ENCODE peak calls at places on chromosome 3, in eight cellular contexts. One of them, this sample, is unnamed.
A peak's percentile ranks its signal among the peaks of the same experiment; 100 is the strongest.

GRCh38 chr3:53046171-53047170 is 598 bp upstream of the SFMBT1 start:
- DNase-seq in GM23248: peak; percentile 58
- DNase-seq in NCI-H69: peak; percentile 49
- DNase-seq in activated naive CD4-positive, alpha-beta T cell treated with anti-CD3 and anti-CD28 coated beads, Interleukin-2, amount 50 U/mL, for 72 hours: peak; percentile 62
- DNase-seq in HTR-8/SVneo: peak; percentile 64
- DNase-seq in kidney epithelial cell: no peak
- DNase-seq in GM12864: no peak
- DNase-seq in endothelial cell of umbilical vein: peak; percentile 31
- DNase-seq in this sample: peak; percentile 89

GRCh38 chr3:9422712-9423424 is 25.5 kb downstream of the SETD5 start:
- DNase-seq in GM23248: peak; percentile 94
- DNase-seq in NCI-H69: peak; percentile 91
- DNase-seq in activated naive CD4-positive, alpha-beta T cell treated with anti-CD3 and anti-CD28 coated beads, Interleukin-2, amount 50 U/mL, for 72 hours: no peak
- DNase-seq in HTR-8/SVneo: peak; percentile 81
- DNase-seq in kidney epithelial cell: peak; percentile 91
- DNase-seq in GM12864: no peak
- DNase-seq in endothelial cell of umbilical vein: peak; percentile 99
- DNase-seq in this sample: peak; percentile 70

GRCh38 chr3:122091602-122092006 is 36.4 kb downstream of the CD86 start:
- DNase-seq in GM23248: no peak
- DNase-seq in NCI-H69: no peak
- DNase-seq in activated naive CD4-positive, alpha-beta T cell treated with anti-CD3 and anti-CD28 coated beads, Interleukin-2, amount 50 U/mL, for 72 hours: no peak
- DNase-seq in HTR-8/SVneo: no peak
- DNase-seq in kidney epithelial cell: no peak
- DNase-seq in GM12864: no peak
- DNase-seq in endothelial cell of umbilical vein: no peak
- DNase-seq in this sample: no peak

GRCh38 chr3:38450853-38451252 is 2.8 kb upstream of the ACVR2B start:
- DNase-seq in GM23248: no peak
- DNase-seq in NCI-H69: no peak
- DNase-seq in activated naive CD4-positive, alpha-beta T cell treated with anti-CD3 and anti-CD28 coated beads, Interleukin-2, amount 50 U/mL, for 72 hours: no peak
- DNase-seq in HTR-8/SVneo: no peak
- DNase-seq in kidney epithelial cell: no peak
- DNase-seq in GM12864: no peak
- DNase-seq in endothelial cell of umbilical vein: no peak
- DNase-seq in this sample: no peak

GRCh38 chr3:8555705-8556314 is 54.2 kb downstream of the LMCD1 start:
- DNase-seq in GM23248: no peak
- DNase-seq in NCI-H69: peak; percentile 54
- DNase-seq in activated naive CD4-positive, alpha-beta T cell treated with anti-CD3 and anti-CD28 coated beads, Interleukin-2, amount 50 U/mL, for 72 hours: no peak
- DNase-seq in HTR-8/SVneo: no peak
- DNase-seq in kidney epithelial cell: no peak
- DNase-seq in GM12864: no peak
- DNase-seq in endothelial cell of umbilical vein: no peak
- DNase-seq in this sample: no peak

GRCh38 chr3:63625161-63625560 is 27.3 kb upstream of the SNTN start:
- DNase-seq in GM23248: peak; percentile 93
- DNase-seq in NCI-H69: peak; percentile 75
- DNase-seq in activated naive CD4-positive, alpha-beta T cell treated with anti-CD3 and anti-CD28 coated beads, Interleukin-2, amount 50 U/mL, for 72 hours: no peak
- DNase-seq in HTR-8/SVneo: no peak
- DNase-seq in kidney epithelial cell: peak; percentile 12
- DNase-seq in GM12864: no peak
- DNase-seq in endothelial cell of umbilical vein: peak; percentile 20
- DNase-seq in this sample: no peak

GRCh38 chr3:127488740-127489139 is 101.8 kb downstream of the TPRA1 start:
- DNase-seq in GM23248: no peak
- DNase-seq in NCI-H69: no peak
- DNase-seq in activated naive CD4-positive, alpha-beta T cell treated with anti-CD3 and anti-CD28 coated beads, Interleukin-2, amount 50 U/mL, for 72 hours: no peak
- DNase-seq in HTR-8/SVneo: no peak
- DNase-seq in kidney epithelial cell: no peak
- DNase-seq in GM12864: no peak
- DNase-seq in endothelial cell of umbilical vein: no peak
- DNase-seq in this sample: no peak

GRCh38 chr3:151816091-151816604 is 2.2 kb downstream of the AADAC start:
- DNase-seq in GM23248: peak; percentile 85
- DNase-seq in NCI-H69: peak; percentile 52
- DNase-seq in activated naive CD4-positive, alpha-beta T cell treated with anti-CD3 and anti-CD28 coated beads, Interleukin-2, amount 50 U/mL, for 72 hours: no peak
- DNase-seq in HTR-8/SVneo: peak; percentile 56
- DNase-seq in kidney epithelial cell: peak; percentile 78
- DNase-seq in GM12864: no peak
- DNase-seq in endothelial cell of umbilical vein: peak; percentile 12
- DNase-seq in this sample: no peak

GRCh38 chr3:64190517-64191515 is 34.5 kb downstream of the PRICKLE2 start:
- DNase-seq in GM23248: peak; percentile 97
- DNase-seq in NCI-H69: no peak
- DNase-seq in activated naive CD4-positive, alpha-beta T cell treated with anti-CD3 and anti-CD28 coated beads, Interleukin-2, amount 50 U/mL, for 72 hours: no peak
- DNase-seq in HTR-8/SVneo: no peak
- DNase-seq in kidney epithelial cell: no peak
- DNase-seq in GM12864: no peak
- DNase-seq in endothelial cell of umbilical vein: no peak
- DNase-seq in this sample: no peak

GRCh38 chr3:168796339-168796738 is 700.6 kb upstream of the GOLIM4 start:
- DNase-seq in GM23248: no peak
- DNase-seq in NCI-H69: no peak
- DNase-seq in activated naive CD4-positive, alpha-beta T cell treated with anti-CD3 and anti-CD28 coated beads, Interleukin-2, amount 50 U/mL, for 72 hours: no peak
- DNase-seq in HTR-8/SVneo: no peak
- DNase-seq in kidney epithelial cell: no peak
- DNase-seq in GM12864: no peak
- DNase-seq in endothelial cell of umbilical vein: no peak
- DNase-seq in this sample: no peak

GRCh38 chr3:190012314-190012782 is 108.3 kb downstream of the P3H2 start:
- DNase-seq in GM23248: peak; percentile 55
- DNase-seq in NCI-H69: no peak
- DNase-seq in activated naive CD4-positive, alpha-beta T cell treated with anti-CD3 and anti-CD28 coated beads, Interleukin-2, amount 50 U/mL, for 72 hours: no peak
- DNase-seq in HTR-8/SVneo: no peak
- DNase-seq in kidney epithelial cell: peak; percentile 69
- DNase-seq in GM12864: no peak
- DNase-seq in endothelial cell of umbilical vein: peak; percentile 40
- DNase-seq in this sample: no peak

GRCh38 chr3:52787672-52788625 is 6.6 kb upstream of the ITIH3 start:
- DNase-seq in GM23248: peak; percentile 51
- DNase-seq in NCI-H69: no peak
- DNase-seq in activated naive CD4-positive, alpha-beta T cell treated with anti-CD3 and anti-CD28 coated beads, Interleukin-2, amount 50 U/mL, for 72 hours: no peak
- DNase-seq in HTR-8/SVneo: no peak
- DNase-seq in kidney epithelial cell: no peak
- DNase-seq in GM12864: no peak
- DNase-seq in endothelial cell of umbilical vein: no peak
- DNase-seq in this sample: peak; percentile 48

GRCh38 chr3:13878711-13879101 is 1.2 kb downstream of the WNT7A start:
- DNase-seq in GM23248: no peak
- DNase-seq in NCI-H69: no peak
- DNase-seq in activated naive CD4-positive, alpha-beta T cell treated with anti-CD3 and anti-CD28 coated beads, Interleukin-2, amount 50 U/mL, for 72 hours: no peak
- DNase-seq in HTR-8/SVneo: no peak
- DNase-seq in kidney epithelial cell: no peak
- DNase-seq in GM12864: no peak
- DNase-seq in endothelial cell of umbilical vein: no peak
- DNase-seq in this sample: peak; percentile 79

GRCh38 chr3:138479355-138479964 is 45.0 kb downstream of the ESYT3 start:
- DNase-seq in GM23248: peak; percentile 57
- DNase-seq in NCI-H69: peak; percentile 50
- DNase-seq in activated naive CD4-positive, alpha-beta T cell treated with anti-CD3 and anti-CD28 coated beads, Interleukin-2, amount 50 U/mL, for 72 hours: peak; percentile 64
- DNase-seq in HTR-8/SVneo: peak; percentile 58
- DNase-seq in kidney epithelial cell: no peak
- DNase-seq in GM12864: no peak
- DNase-seq in endothelial cell of umbilical vein: peak; percentile 55
- DNase-seq in this sample: no peak

GRCh38 chr3:179292440-179292839 is 30.4 kb upstream of the ZNF639 start:
- DNase-seq in GM23248: no peak
- DNase-seq in NCI-H69: peak; percentile 72
- DNase-seq in activated naive CD4-positive, alpha-beta T cell treated with anti-CD3 and anti-CD28 coated beads, Interleukin-2, amount 50 U/mL, for 72 hours: no peak
- DNase-seq in HTR-8/SVneo: no peak
- DNase-seq in kidney epithelial cell: peak; percentile 34
- DNase-seq in GM12864: no peak
- DNase-seq in endothelial cell of umbilical vein: no peak
- DNase-seq in this sample: no peak

GRCh38 chr3:133821767-133822638 is 16.4 kb downstream of the SRPRB start:
- DNase-seq in GM23248: peak; percentile 79
- DNase-seq in NCI-H69: no peak
- DNase-seq in activated naive CD4-positive, alpha-beta T cell treated with anti-CD3 and anti-CD28 coated beads, Interleukin-2, amount 50 U/mL, for 72 hours: no peak
- DNase-seq in HTR-8/SVneo: no peak
- DNase-seq in kidney epithelial cell: peak; percentile 63
- DNase-seq in GM12864: no peak
- DNase-seq in endothelial cell of umbilical vein: peak; percentile 44
- DNase-seq in this sample: no peak

GRCh38 chr3:58173670-58174472 is 36.9 kb downstream of the DNASE1L3 start:
- DNase-seq in GM23248: no peak
- DNase-seq in NCI-H69: peak; percentile 63
- DNase-seq in activated naive CD4-positive, alpha-beta T cell treated with anti-CD3 and anti-CD28 coated beads, Interleukin-2, amount 50 U/mL, for 72 hours: peak; percentile 50
- DNase-seq in HTR-8/SVneo: peak; percentile 64
- DNase-seq in kidney epithelial cell: no peak
- DNase-seq in GM12864: no peak
- DNase-seq in endothelial cell of umbilical vein: peak; percentile 60
- DNase-seq in this sample: no peak

GRCh38 chr3:8460815-8461482 is 40.7 kb upstream of the LMCD1 start:
- DNase-seq in GM23248: peak; percentile 89
- DNase-seq in NCI-H69: no peak
- DNase-seq in activated naive CD4-positive, alpha-beta T cell treated with anti-CD3 and anti-CD28 coated beads, Interleukin-2, amount 50 U/mL, for 72 hours: no peak
- DNase-seq in HTR-8/SVneo: no peak
- DNase-seq in kidney epithelial cell: no peak
- DNase-seq in GM12864: no peak
- DNase-seq in endothelial cell of umbilical vein: peak; percentile 77
- DNase-seq in this sample: no peak

GRCh38 chr3:177700117-177700516 is 502.8 kb upstream of the TBL1XR1 start:
- DNase-seq in GM23248: no peak
- DNase-seq in NCI-H69: no peak
- DNase-seq in activated naive CD4-positive, alpha-beta T cell treated with anti-CD3 and anti-CD28 coated beads, Interleukin-2, amount 50 U/mL, for 72 hours: no peak
- DNase-seq in HTR-8/SVneo: no peak
- DNase-seq in kidney epithelial cell: no peak
- DNase-seq in GM12864: no peak
- DNase-seq in endothelial cell of umbilical vein: no peak
- DNase-seq in this sample: no peak

GRCh38 chr3:37913531-37913930 is 51.9 kb downstream of the CTDSPL start:
- DNase-seq in GM23248: no peak
- DNase-seq in NCI-H69: no peak
- DNase-seq in activated naive CD4-positive, alpha-beta T cell treated with anti-CD3 and anti-CD28 coated beads, Interleukin-2, amount 50 U/mL, for 72 hours: no peak
- DNase-seq in HTR-8/SVneo: no peak
- DNase-seq in kidney epithelial cell: no peak
- DNase-seq in GM12864: no peak
- DNase-seq in endothelial cell of umbilical vein: no peak
- DNase-seq in this sample: no peak

GRCh38 chr3:56806407-56806806 is 4.7 kb upstream of the ARHGEF3 start:
- DNase-seq in GM23248: no peak
- DNase-seq in NCI-H69: no peak
- DNase-seq in activated naive CD4-positive, alpha-beta T cell treated with anti-CD3 and anti-CD28 coated beads, Interleukin-2, amount 50 U/mL, for 72 hours: no peak
- DNase-seq in HTR-8/SVneo: no peak
- DNase-seq in kidney epithelial cell: no peak
- DNase-seq in GM12864: no peak
- DNase-seq in endothelial cell of umbilical vein: no peak
- DNase-seq in this sample: no peak

GRCh38 chr3:45480871-45481270 is 92.5 kb downstream of the LARS2 start:
- DNase-seq in GM23248: no peak
- DNase-seq in NCI-H69: no peak
- DNase-seq in activated naive CD4-positive, alpha-beta T cell treated with anti-CD3 and anti-CD28 coated beads, Interleukin-2, amount 50 U/mL, for 72 hours: no peak
- DNase-seq in HTR-8/SVneo: no peak
- DNase-seq in kidney epithelial cell: no peak
- DNase-seq in GM12864: no peak
- DNase-seq in endothelial cell of umbilical vein: no peak
- DNase-seq in this sample: no peak

GRCh38 chr3:123587399-123587798 is 2.5 kb upstream of the HACD2 start:
- DNase-seq in GM23248: no peak
- DNase-seq in NCI-H69: no peak
- DNase-seq in activated naive CD4-positive, alpha-beta T cell treated with anti-CD3 and anti-CD28 coated beads, Interleukin-2, amount 50 U/mL, for 72 hours: no peak
- DNase-seq in HTR-8/SVneo: no peak
- DNase-seq in kidney epithelial cell: no peak
- DNase-seq in GM12864: no peak
- DNase-seq in endothelial cell of umbilical vein: no peak
- DNase-seq in this sample: no peak

GRCh38 chr3:38317186-38317759 is 29.3 kb upstream of the XYLB start:
- DNase-seq in GM23248: no peak
- DNase-seq in NCI-H69: peak; percentile 4
- DNase-seq in activated naive CD4-positive, alpha-beta T cell treated with anti-CD3 and anti-CD28 coated beads, Interleukin-2, amount 50 U/mL, for 72 hours: no peak
- DNase-seq in HTR-8/SVneo: no peak
- DNase-seq in kidney epithelial cell: no peak
- DNase-seq in GM12864: no peak
- DNase-seq in endothelial cell of umbilical vein: no peak
- DNase-seq in this sample: no peak

GRCh38 chr3:129045675-129046036 is 14.9 kb upstream of the GP9 start:
- DNase-seq in GM23248: peak; percentile 40
- DNase-seq in NCI-H69: no peak
- DNase-seq in activated naive CD4-positive, alpha-beta T cell treated with anti-CD3 and anti-CD28 coated beads, Interleukin-2, amount 50 U/mL, for 72 hours: peak; percentile 43
- DNase-seq in HTR-8/SVneo: no peak
- DNase-seq in kidney epithelial cell: no peak
- DNase-seq in GM12864: no peak
- DNase-seq in endothelial cell of umbilical vein: no peak
- DNase-seq in this sample: no peak

GRCh38 chr3:125573216-125573615 is 22.1 kb downstream of the OSBPL11 start:
- DNase-seq in GM23248: peak; percentile 35
- DNase-seq in NCI-H69: no peak
- DNase-seq in activated naive CD4-positive, alpha-beta T cell treated with anti-CD3 and anti-CD28 coated beads, Interleukin-2, amount 50 U/mL, for 72 hours: no peak
- DNase-seq in HTR-8/SVneo: no peak
- DNase-seq in kidney epithelial cell: no peak
- DNase-seq in GM12864: no peak
- DNase-seq in endothelial cell of umbilical vein: no peak
- DNase-seq in this sample: no peak

GRCh38 chr3:195255176-195255500 is 15.8 kb downstream of the XXYLT1 start:
- DNase-seq in GM23248: no peak
- DNase-seq in NCI-H69: no peak
- DNase-seq in activated naive CD4-positive, alpha-beta T cell treated with anti-CD3 and anti-CD28 coated beads, Interleukin-2, amount 50 U/mL, for 72 hours: no peak
- DNase-seq in HTR-8/SVneo: no peak
- DNase-seq in kidney epithelial cell: no peak
- DNase-seq in GM12864: no peak
- DNase-seq in endothelial cell of umbilical vein: no peak
- DNase-seq in this sample: no peak

GRCh38 chr3:195151866-195152526 is 119.0 kb downstream of the XXYLT1 start:
- DNase-seq in GM23248: peak; percentile 88
- DNase-seq in NCI-H69: no peak
- DNase-seq in activated naive CD4-positive, alpha-beta T cell treated with anti-CD3 and anti-CD28 coated beads, Interleukin-2, amount 50 U/mL, for 72 hours: no peak
- DNase-seq in HTR-8/SVneo: peak; percentile 43
- DNase-seq in kidney epithelial cell: peak; percentile 39
- DNase-seq in GM12864: no peak
- DNase-seq in endothelial cell of umbilical vein: peak; percentile 92
- DNase-seq in this sample: no peak

GRCh38 chr3:79016587-79017380 is 751.0 kb downstream of the ROBO1 start:
- DNase-seq in GM23248: peak; percentile 75
- DNase-seq in NCI-H69: peak; percentile 16
- DNase-seq in activated naive CD4-positive, alpha-beta T cell treated with anti-CD3 and anti-CD28 coated beads, Interleukin-2, amount 50 U/mL, for 72 hours: no peak
- DNase-seq in HTR-8/SVneo: no peak
- DNase-seq in kidney epithelial cell: no peak
- DNase-seq in GM12864: no peak
- DNase-seq in endothelial cell of umbilical vein: no peak
- DNase-seq in this sample: peak; percentile 19

GRCh38 chr3:127844326-127844942 is 22.1 kb upstream of the MGLL start:
- DNase-seq in GM23248: no peak
- DNase-seq in NCI-H69: no peak
- DNase-seq in activated naive CD4-positive, alpha-beta T cell treated with anti-CD3 and anti-CD28 coated beads, Interleukin-2, amount 50 U/mL, for 72 hours: no peak
- DNase-seq in HTR-8/SVneo: no peak
- DNase-seq in kidney epithelial cell: no peak
- DNase-seq in GM12864: no peak
- DNase-seq in endothelial cell of umbilical vein: no peak
- DNase-seq in this sample: no peak

GRCh38 chr3:116059421-116060096 is 385.7 kb downstream of the LSAMP start:
- DNase-seq in GM23248: peak; percentile 85
- DNase-seq in NCI-H69: peak; percentile 94
- DNase-seq in activated naive CD4-positive, alpha-beta T cell treated with anti-CD3 and anti-CD28 coated beads, Interleukin-2, amount 50 U/mL, for 72 hours: no peak
- DNase-seq in HTR-8/SVneo: peak; percentile 9
- DNase-seq in kidney epithelial cell: peak; percentile 99
- DNase-seq in GM12864: no peak
- DNase-seq in endothelial cell of umbilical vein: no peak
- DNase-seq in this sample: no peak

GRCh38 chr3:172582712-172583111 is 59.5 kb upstream of the TNFSF10 start:
- DNase-seq in GM23248: peak; percentile 45
- DNase-seq in NCI-H69: no peak
- DNase-seq in activated naive CD4-positive, alpha-beta T cell treated with anti-CD3 and anti-CD28 coated beads, Interleukin-2, amount 50 U/mL, for 72 hours: no peak
- DNase-seq in HTR-8/SVneo: no peak
- DNase-seq in kidney epithelial cell: no peak
- DNase-seq in GM12864: no peak
- DNase-seq in endothelial cell of umbilical vein: no peak
- DNase-seq in this sample: no peak

GRCh38 chr3:53288214-53288613 is 32.4 kb upstream of the TKT start:
- DNase-seq in GM23248: no peak
- DNase-seq in NCI-H69: no peak
- DNase-seq in activated naive CD4-positive, alpha-beta T cell treated with anti-CD3 and anti-CD28 coated beads, Interleukin-2, amount 50 U/mL, for 72 hours: no peak
- DNase-seq in HTR-8/SVneo: no peak
- DNase-seq in kidney epithelial cell: no peak
- DNase-seq in GM12864: no peak
- DNase-seq in endothelial cell of umbilical vein: no peak
- DNase-seq in this sample: no peak

GRCh38 chr3:128590948-128591347 is 59.7 kb downstream of the RPN1 start:
- DNase-seq in GM23248: no peak
- DNase-seq in NCI-H69: peak; percentile 12
- DNase-seq in activated naive CD4-positive, alpha-beta T cell treated with anti-CD3 and anti-CD28 coated beads, Interleukin-2, amount 50 U/mL, for 72 hours: no peak
- DNase-seq in HTR-8/SVneo: peak; percentile 31
- DNase-seq in kidney epithelial cell: no peak
- DNase-seq in GM12864: no peak
- DNase-seq in endothelial cell of umbilical vein: no peak
- DNase-seq in this sample: no peak